ENCODE peak calls at places on chromosomes 3 and 15, in ten cellular contexts. One of them, this sample, is unnamed.
A peak's percentile ranks its signal among the peaks of the same experiment; 100 is the strongest.

GRCh38 chr15:91537868-91538267 is 315.6 kb upstream of the SLCO3A1 start:
- DNase-seq in SHP77: no peak
- DNase-seq in Caki2: no peak
- DNase-seq in T-helper 2 cell: no peak
- DNase-seq in activated CD4-positive, alpha-beta T cell treated with anti-CD3 and anti-CD28 coated beads for 48 hours: no peak
- DNase-seq in stimulated activated CD4-positive, alpha-beta T cell treated with anti-CD3 and anti-CD28 coated beads, Interleukin-1b, Interleukin-23, amount 100 ng/mL, for 48 hours: no peak
- DNase-seq in NCI-H2107: no peak
- DNase-seq in fibroblast of lung: no peak
- DNase-seq in HuH-7: no peak
- DNase-seq in fibroblast of pulmonary artery: no peak
- DNase-seq in this sample: no peak

GRCh38 chr3:171168086-171168485 is 141.6 kb upstream of the SLC2A2 start:
- DNase-seq in stimulated activated CD4-positive, alpha-beta T cell treated with anti-CD3 and anti-CD28 coated beads, Interleukin-1b, Interleukin-23, amount 100 ng/mL, for 48 hours: no peak
- DNase-seq in HuH-7: peak; percentile 77
- DNase-seq in NCI-H2107: peak; percentile 41
- DNase-seq in activated CD4-positive, alpha-beta T cell treated with anti-CD3 and anti-CD28 coated beads for 48 hours: no peak
- DNase-seq in T-helper 2 cell: no peak
- DNase-seq in fibroblast of lung: peak; percentile 84
- DNase-seq in SHP77: no peak
- DNase-seq in Caki2: peak; percentile 98
- DNase-seq in fibroblast of pulmonary artery: peak; percentile 44
- DNase-seq in this sample: peak; percentile 99

GRCh38 chr3:23489338-23490158 is 286.4 kb downstream of the UBE2E2 start:
- DNase-seq in T-helper 2 cell: no peak
- DNase-seq in activated CD4-positive, alpha-beta T cell treated with anti-CD3 and anti-CD28 coated beads for 48 hours: no peak
- DNase-seq in HuH-7: no peak
- DNase-seq in NCI-H2107: no peak
- DNase-seq in stimulated activated CD4-positive, alpha-beta T cell treated with anti-CD3 and anti-CD28 coated beads, Interleukin-1b, Interleukin-23, amount 100 ng/mL, for 48 hours: no peak
- DNase-seq in fibroblast of lung: peak; percentile 58
- DNase-seq in SHP77: no peak
- DNase-seq in fibroblast of pulmonary artery: peak; percentile 16
- DNase-seq in Caki2: no peak
- DNase-seq in this sample: no peak

GRCh38 chr3:60154011-60154410 is 1097.2 kb downstream of the FHIT start:
- DNase-seq in stimulated activated CD4-positive, alpha-beta T cell treated with anti-CD3 and anti-CD28 coated beads, Interleukin-1b, Interleukin-23, amount 100 ng/mL, for 48 hours: no peak
- DNase-seq in fibroblast of pulmonary artery: no peak
- DNase-seq in HuH-7: no peak
- DNase-seq in SHP77: no peak
- DNase-seq in fibroblast of lung: peak; percentile 40
- DNase-seq in T-helper 2 cell: no peak
- DNase-seq in activated CD4-positive, alpha-beta T cell treated with anti-CD3 and anti-CD28 coated beads for 48 hours: no peak
- DNase-seq in Caki2: no peak
- DNase-seq in NCI-H2107: no peak
- DNase-seq in this sample: no peak

GRCh38 chr3:12870942-12871341 is 29.6 kb upstream of the RPL32 start:
- DNase-seq in activated CD4-positive, alpha-beta T cell treated with anti-CD3 and anti-CD28 coated beads for 48 hours: no peak
- DNase-seq in T-helper 2 cell: peak; percentile 30
- DNase-seq in NCI-H2107: no peak
- DNase-seq in stimulated activated CD4-positive, alpha-beta T cell treated with anti-CD3 and anti-CD28 coated beads, Interleukin-1b, Interleukin-23, amount 100 ng/mL, for 48 hours: no peak
- DNase-seq in HuH-7: no peak
- DNase-seq in SHP77: no peak
- DNase-seq in fibroblast of lung: no peak
- DNase-seq in fibroblast of pulmonary artery: no peak
- DNase-seq in Caki2: no peak
- DNase-seq in this sample: no peak

GRCh38 chr3:127886276-127886862 is 28.7 kb upstream of the KBTBD12 start:
- DNase-seq in stimulated activated CD4-positive, alpha-beta T cell treated with anti-CD3 and anti-CD28 coated beads, Interleukin-1b, Interleukin-23, amount 100 ng/mL, for 48 hours: no peak
- DNase-seq in HuH-7: no peak
- DNase-seq in T-helper 2 cell: no peak
- DNase-seq in NCI-H2107: no peak
- DNase-seq in Caki2: no peak
- DNase-seq in SHP77: no peak
- DNase-seq in activated CD4-positive, alpha-beta T cell treated with anti-CD3 and anti-CD28 coated beads for 48 hours: no peak
- DNase-seq in fibroblast of pulmonary artery: no peak
- DNase-seq in fibroblast of lung: no peak
- DNase-seq in this sample: no peak

GRCh38 chr3:26104856-26105255 is 315.0 kb downstream of the OXSM start:
- DNase-seq in activated CD4-positive, alpha-beta T cell treated with anti-CD3 and anti-CD28 coated beads for 48 hours: no peak
- DNase-seq in NCI-H2107: no peak
- DNase-seq in T-helper 2 cell: no peak
- DNase-seq in fibroblast of pulmonary artery: no peak
- DNase-seq in fibroblast of lung: no peak
- DNase-seq in SHP77: no peak
- DNase-seq in stimulated activated CD4-positive, alpha-beta T cell treated with anti-CD3 and anti-CD28 coated beads, Interleukin-1b, Interleukin-23, amount 100 ng/mL, for 48 hours: no peak
- DNase-seq in Caki2: no peak
- DNase-seq in HuH-7: no peak
- DNase-seq in this sample: no peak

GRCh38 chr15:57213783-57214366 is 162.4 kb upstream of the CGNL1 start:
- DNase-seq in activated CD4-positive, alpha-beta T cell treated with anti-CD3 and anti-CD28 coated beads for 48 hours: no peak
- DNase-seq in Caki2: peak; percentile 73
- DNase-seq in fibroblast of pulmonary artery: peak; percentile 73
- DNase-seq in SHP77: peak; percentile 11
- DNase-seq in fibroblast of lung: peak; percentile 65
- DNase-seq in stimulated activated CD4-positive, alpha-beta T cell treated with anti-CD3 and anti-CD28 coated beads, Interleukin-1b, Interleukin-23, amount 100 ng/mL, for 48 hours: no peak
- DNase-seq in NCI-H2107: no peak
- DNase-seq in T-helper 2 cell: peak; percentile 33
- DNase-seq in HuH-7: no peak
- DNase-seq in this sample: peak; percentile 52

GRCh38 chr3:49673715-49674490 is at the start of gene APEH:
- DNase-seq in fibroblast of pulmonary artery: peak; percentile 98
- DNase-seq in HuH-7: peak; percentile 96
- DNase-seq in Caki2: peak; percentile 93
- DNase-seq in NCI-H2107: no peak
- DNase-seq in activated CD4-positive, alpha-beta T cell treated with anti-CD3 and anti-CD28 coated beads for 48 hours: peak; percentile 99
- DNase-seq in fibroblast of lung: peak; percentile 98
- DNase-seq in T-helper 2 cell: peak; percentile 100
- DNase-seq in stimulated activated CD4-positive, alpha-beta T cell treated with anti-CD3 and anti-CD28 coated beads, Interleukin-1b, Interleukin-23, amount 100 ng/mL, for 48 hours: peak; percentile 99
- DNase-seq in SHP77: no peak
- DNase-seq in this sample: peak; percentile 89

GRCh38 chr3:113277886-113278598 is 66.7 kb downstream of the BOC start:
- DNase-seq in activated CD4-positive, alpha-beta T cell treated with anti-CD3 and anti-CD28 coated beads for 48 hours: no peak
- DNase-seq in HuH-7: no peak
- DNase-seq in SHP77: no peak
- DNase-seq in fibroblast of pulmonary artery: no peak
- DNase-seq in stimulated activated CD4-positive, alpha-beta T cell treated with anti-CD3 and anti-CD28 coated beads, Interleukin-1b, Interleukin-23, amount 100 ng/mL, for 48 hours: no peak
- DNase-seq in fibroblast of lung: no peak
- DNase-seq in Caki2: no peak
- DNase-seq in T-helper 2 cell: no peak
- DNase-seq in NCI-H2107: no peak
- DNase-seq in this sample: no peak

GRCh38 chr15:78317145-78317836 is 17.9 kb upstream of the SKIC8 start:
- DNase-seq in NCI-H2107: no peak
- DNase-seq in stimulated activated CD4-positive, alpha-beta T cell treated with anti-CD3 and anti-CD28 coated beads, Interleukin-1b, Interleukin-23, amount 100 ng/mL, for 48 hours: no peak
- DNase-seq in SHP77: peak; percentile 24
- DNase-seq in HuH-7: peak; percentile 60
- DNase-seq in Caki2: peak; percentile 13
- DNase-seq in fibroblast of lung: no peak
- DNase-seq in T-helper 2 cell: no peak
- DNase-seq in activated CD4-positive, alpha-beta T cell treated with anti-CD3 and anti-CD28 coated beads for 48 hours: peak; percentile 8
- DNase-seq in fibroblast of pulmonary artery: peak; percentile 13
- DNase-seq in this sample: no peak

GRCh38 chr15:85284497-85284896 is 95.9 kb upstream of the AKAP13 start:
- DNase-seq in NCI-H2107: no peak
- DNase-seq in HuH-7: no peak
- DNase-seq in fibroblast of pulmonary artery: no peak
- DNase-seq in stimulated activated CD4-positive, alpha-beta T cell treated with anti-CD3 and anti-CD28 coated beads, Interleukin-1b, Interleukin-23, amount 100 ng/mL, for 48 hours: no peak
- DNase-seq in T-helper 2 cell: no peak
- DNase-seq in activated CD4-positive, alpha-beta T cell treated with anti-CD3 and anti-CD28 coated beads for 48 hours: no peak
- DNase-seq in fibroblast of lung: no peak
- DNase-seq in SHP77: no peak
- DNase-seq in Caki2: no peak
- DNase-seq in this sample: no peak

GRCh38 chr3:81485444-81485865 is 276.0 kb downstream of the GBE1 start:
- DNase-seq in stimulated activated CD4-positive, alpha-beta T cell treated with anti-CD3 and anti-CD28 coated beads, Interleukin-1b, Interleukin-23, amount 100 ng/mL, for 48 hours: no peak
- DNase-seq in NCI-H2107: no peak
- DNase-seq in T-helper 2 cell: no peak
- DNase-seq in activated CD4-positive, alpha-beta T cell treated with anti-CD3 and anti-CD28 coated beads for 48 hours: no peak
- DNase-seq in Caki2: no peak
- DNase-seq in fibroblast of lung: peak; percentile 88
- DNase-seq in HuH-7: no peak
- DNase-seq in fibroblast of pulmonary artery: peak; percentile 84
- DNase-seq in SHP77: no peak
- DNase-seq in this sample: no peak

GRCh38 chr15:98650871-98651481 is 2.6 kb downstream of the IGF1R start:
- DNase-seq in stimulated activated CD4-positive, alpha-beta T cell treated with anti-CD3 and anti-CD28 coated beads, Interleukin-1b, Interleukin-23, amount 100 ng/mL, for 48 hours: peak; percentile 24
- DNase-seq in T-helper 2 cell: peak; percentile 26
- DNase-seq in activated CD4-positive, alpha-beta T cell treated with anti-CD3 and anti-CD28 coated beads for 48 hours: peak; percentile 39
- DNase-seq in SHP77: no peak
- DNase-seq in HuH-7: no peak
- DNase-seq in NCI-H2107: no peak
- DNase-seq in fibroblast of lung: peak; percentile 39
- DNase-seq in Caki2: peak; percentile 21
- DNase-seq in fibroblast of pulmonary artery: peak; percentile 43
- DNase-seq in this sample: no peak

This sample was measured in RCC 7860.